ENCODE peak calls at places on chromosome 19, in nine cellular contexts. C, A, T, Z, X, P, W, H and M are unnamed samples.

GRCh38 chr19:39474139-39474620 is 6.5 kb upstream of the TIMM50 start:
- DNase-seq in P (peak), Z (no peak), X (peak), C (peak), T (peak), H (peak), W (peak), A (peak), M (peak)

GRCh38 chr19:4119763-4120162 is 4.2 kb downstream of the MAP2K2 start:
- DNase-seq in W (no peak), A (no peak), X (no peak), T (no peak), C (peak), P (no peak), Z (no peak), H (no peak), M (no peak)

GRCh38 chr19:48368942-48369341 is 4.8 kb downstream of the SYNGR4 start:
- DNase-seq in H (no peak), Z (no peak), W (no peak), A (no peak), P (no peak), X (no peak), T (peak), C (no peak), M (no peak)

GRCh38 chr19:34904846-34905527 is 21.7 kb upstream of the ZNF30 start:
- DNase-seq in X (no peak), C (no peak), W (no peak), Z (no peak), H (no peak), T (no peak), P (peak), A (no peak), M (no peak)

GRCh38 chr19:36030264-36031148 is 2.2 kb downstream of the CLIP3 start:
- DNase-seq in W (peak), Z (no peak), T (no peak), C (no peak), H (peak), X (peak), P (peak), A (no peak), M (no peak)

GRCh38 chr19:39238209-39238608 is 6.6 kb downstream of the IFNL3 start:
- DNase-seq in C (no peak), W (no peak), P (no peak), T (no peak), X (no peak), Z (no peak), A (no peak), H (no peak), M (no peak)

GRCh38 chr19:6654347-6655310 is 15.3 kb downstream of the TNFSF14 start:
- DNase-seq in W (no peak), C (no peak), H (no peak), P (no peak), T (no peak), X (no peak), A (peak), Z (no peak), M (no peak)

GRCh38 chr19:57559404-57560025 is at the start of gene ZNF550:
- DNase-seq in X (peak), C (peak), Z (peak), T (peak), P (peak), H (peak), A (peak), W (peak), M (peak)

GRCh38 chr19:12800344-12800732 is 1.3 kb downstream of the PRDX2 start:
- DNase-seq in Z (no peak), T (no peak), A (no peak), C (no peak), P (no peak), H (no peak), X (no peak), W (no peak), M (no peak)
- H3K4me3 ChIP-seq in Z (no peak), T (peak), A (peak), C (peak), P (peak), H (peak), X (peak), W (peak), M (no peak)

GRCh38 chr19:33849551-33850147 is 53.0 kb downstream of the KCTD15 start:
- DNase-seq in Z (no peak), X (no peak), W (no peak), P (no peak), T (no peak), A (no peak), H (no peak), C (no peak), M (no peak)
- H3K4me3 ChIP-seq in Z (no peak), X (no peak), W (no peak), P (no peak), T (no peak), A (no peak), H (no peak), C (no peak), M (no peak)

DNA sequence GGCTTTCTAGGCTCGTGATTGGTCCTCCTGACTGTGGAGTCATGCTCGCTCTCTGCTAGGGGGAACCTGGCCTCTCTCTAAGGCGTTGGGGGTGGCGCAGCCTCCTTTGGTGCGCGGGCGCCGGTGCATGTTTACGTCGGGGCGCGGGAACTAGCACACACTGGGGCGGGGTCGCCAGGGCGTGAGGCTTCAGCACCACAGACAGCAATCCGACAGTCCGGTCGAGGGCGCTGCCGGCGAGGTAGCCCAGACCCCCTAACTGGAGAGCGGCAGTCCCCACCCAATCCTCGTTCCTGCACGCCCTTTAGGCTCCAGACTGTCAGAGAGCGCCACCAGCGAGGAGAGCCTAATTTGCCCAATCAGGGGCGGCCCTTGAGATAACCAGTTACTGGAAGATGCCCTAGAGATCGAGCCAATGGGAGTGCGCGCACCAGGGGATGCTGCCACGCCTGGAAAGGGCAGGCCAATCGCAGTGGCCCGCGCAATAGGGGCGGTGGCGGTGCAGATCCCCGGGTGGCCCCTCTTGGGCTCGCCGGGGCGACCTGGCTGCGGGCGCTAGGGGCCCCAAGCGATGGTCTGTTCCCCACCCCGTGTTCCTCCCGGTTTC is 1.0 kb upstream of the ELAVL3 start:
- DNase-seq in X (peak), P (peak), W (peak), Z (peak), A (peak), T (peak), C (peak), H (peak), M (peak)
- H3K4me3 ChIP-seq in X (peak), P (peak), W (peak), Z (peak), A (peak), T (peak), C (peak), H (peak), M (no peak)

GRCh38 chr19:15199219-15199651 is 1.6 kb downstream of the NOTCH3 start:
- DNase-seq in T (no peak), A (no peak), P (no peak), C (no peak), W (no peak), X (no peak), Z (no peak), H (no peak), M (no peak)
- H3K4me3 ChIP-seq in T (no peak), A (no peak), P (peak), C (no peak), W (peak), X (peak), Z (no peak), H (no peak), M (no peak)

DNA sequence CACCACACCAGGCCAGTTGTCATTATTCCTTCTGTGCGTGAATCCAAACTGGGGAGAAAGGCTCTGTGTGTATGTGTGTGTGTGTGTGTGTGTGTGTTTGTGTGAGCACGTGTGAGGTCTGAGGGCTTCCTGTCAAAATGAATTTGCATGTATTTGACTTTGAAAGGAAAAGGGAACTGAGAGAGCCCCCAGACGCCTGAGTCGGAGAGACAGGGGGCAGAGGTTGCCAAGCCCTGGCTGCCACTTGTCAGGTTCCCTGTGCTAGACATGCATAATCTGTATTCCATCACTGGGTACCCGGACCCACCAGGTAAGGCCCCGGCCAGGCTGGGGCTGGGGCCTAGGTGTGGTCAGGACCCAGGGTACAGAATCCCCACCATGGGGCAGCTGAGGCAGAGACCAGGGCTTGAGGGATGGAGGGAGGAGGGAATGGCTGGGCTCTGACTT is at the start of gene CLEC17A:
- DNase-seq in H (no peak), C (no peak), W (no peak), X (no peak), P (no peak), Z (no peak), A (no peak), T (no peak), M (no peak)
- H3K4me3 ChIP-seq in H (no peak), C (no peak), W (no peak), X (no peak), P (no peak), Z (no peak), A (no peak), T (no peak), M (no peak)

DNA sequence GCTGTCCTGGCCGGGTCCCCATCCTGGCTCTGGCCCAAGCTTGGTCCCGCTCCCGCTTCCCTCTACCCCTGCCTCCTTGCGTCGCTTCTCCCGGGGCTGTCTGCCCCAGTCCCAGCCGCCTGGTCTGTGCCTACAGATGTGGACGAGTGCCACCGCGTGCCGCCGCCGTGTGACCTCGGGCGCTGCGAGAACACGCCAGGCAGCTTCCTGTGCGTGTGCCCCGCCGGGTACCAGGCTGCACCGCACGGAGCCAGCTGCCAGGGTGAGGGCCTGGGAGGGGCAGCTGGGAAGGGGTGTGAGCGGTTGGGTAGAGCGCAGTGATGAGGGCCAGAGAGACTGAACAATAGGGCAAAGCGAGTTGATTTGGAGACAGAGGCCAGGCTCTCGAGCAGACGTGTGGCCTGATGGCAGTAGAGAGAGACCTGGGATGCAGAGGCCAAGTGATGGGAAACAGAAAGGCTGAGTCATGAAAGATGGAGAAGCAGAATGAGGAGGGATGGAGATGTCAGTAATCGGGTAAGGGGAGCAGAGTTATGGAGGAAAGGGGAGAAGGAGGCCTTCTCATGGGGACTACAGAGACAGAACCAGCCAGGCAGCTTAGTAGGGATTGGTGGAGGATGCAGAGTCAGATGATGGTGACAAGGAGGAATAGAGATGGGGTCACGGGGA is 9.4 kb downstream of the LTBP4 start:
- DNase-seq in T (peak), W (no peak), X (no peak), Z (no peak), P (peak), A (peak), C (no peak), H (no peak), M (peak)
- H3K4me3 ChIP-seq in T (peak), W (no peak), X (peak), Z (peak), P (peak), A (peak), C (no peak), H (peak), M (no peak)

GRCh38 chr19:18419195-18419698 is at the start of gene SSBP4:
- DNase-seq in A (peak), C (peak), H (peak), P (peak), W (peak), T (peak), Z (no peak), X (peak), M (peak)
- H3K4me3 ChIP-seq in A (peak), C (peak), H (peak), P (peak), W (peak), T (peak), Z (peak), X (peak), M (peak)

GRCh38 chr19:1441677-1442438 is 3.7 kb downstream of the RPS15 start:
- DNase-seq in X (no peak), H (no peak), T (no peak), A (no peak), P (no peak), Z (no peak), W (no peak), C (no peak), M (no peak)

GRCh38 chr19:1438035-1438932 is at the start of gene RPS15:
- DNase-seq in Z (peak), C (peak), W (peak), X (peak), A (peak), T (peak), P (peak), H (peak), M (peak)

GRCh38 chr19:1441022-1441426 is 2.8 kb downstream of the RPS15 start:
- DNase-seq in T (no peak), C (no peak), H (no peak), P (no peak), Z (no peak), W (no peak), X (no peak), A (no peak), M (no peak)

GRCh38 chr19:1438933-1439358 is 750 bp downstream of the RPS15 start:
- DNase-seq in P (no peak), A (no peak), W (no peak), H (no peak), T (no peak), C (no peak), X (no peak), Z (no peak), M (no peak)

DNA sequence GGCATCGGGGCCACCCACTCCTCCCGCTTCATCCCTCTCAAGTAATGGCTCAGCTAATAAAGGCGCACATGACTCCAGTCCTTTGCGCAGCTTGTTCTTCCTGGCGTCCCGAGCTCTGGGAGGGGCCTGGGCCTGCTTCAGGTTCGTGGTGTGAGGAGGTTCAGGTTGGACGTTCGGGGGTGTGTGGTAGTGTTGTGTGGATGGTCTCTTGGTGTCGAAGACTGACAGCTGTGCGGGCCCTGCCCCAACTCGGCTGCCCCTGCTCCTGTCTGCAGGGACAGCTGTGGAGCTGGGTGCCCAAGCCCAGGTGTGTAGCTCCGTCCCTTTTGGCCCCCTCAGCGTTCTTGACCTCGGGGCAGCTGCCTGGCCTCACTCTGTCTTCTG is 2.2 kb downstream of the RPS15 start:
- DNase-seq in H (no peak), P (no peak), T (no peak), C (no peak), X (no peak), Z (no peak), A (no peak), W (no peak), M (no peak)
- H3K4me3 ChIP-seq in H (no peak), P (peak), T (no peak), C (peak), X (no peak), Z (peak), A (no peak), W (no peak), M (no peak)

GRCh38 chr19:46728208-46728607 is 11.3 kb upstream of the PRKD2 start:
- DNase-seq in H (no peak), W (no peak), Z (no peak), P (no peak), T (no peak), X (no peak), C (no peak), A (no peak), M (no peak)
- H3K4me3 ChIP-seq in H (no peak), W (no peak), Z (no peak), P (no peak), T (no peak), X (no peak), C (no peak), A (no peak), M (no peak)

DNA sequence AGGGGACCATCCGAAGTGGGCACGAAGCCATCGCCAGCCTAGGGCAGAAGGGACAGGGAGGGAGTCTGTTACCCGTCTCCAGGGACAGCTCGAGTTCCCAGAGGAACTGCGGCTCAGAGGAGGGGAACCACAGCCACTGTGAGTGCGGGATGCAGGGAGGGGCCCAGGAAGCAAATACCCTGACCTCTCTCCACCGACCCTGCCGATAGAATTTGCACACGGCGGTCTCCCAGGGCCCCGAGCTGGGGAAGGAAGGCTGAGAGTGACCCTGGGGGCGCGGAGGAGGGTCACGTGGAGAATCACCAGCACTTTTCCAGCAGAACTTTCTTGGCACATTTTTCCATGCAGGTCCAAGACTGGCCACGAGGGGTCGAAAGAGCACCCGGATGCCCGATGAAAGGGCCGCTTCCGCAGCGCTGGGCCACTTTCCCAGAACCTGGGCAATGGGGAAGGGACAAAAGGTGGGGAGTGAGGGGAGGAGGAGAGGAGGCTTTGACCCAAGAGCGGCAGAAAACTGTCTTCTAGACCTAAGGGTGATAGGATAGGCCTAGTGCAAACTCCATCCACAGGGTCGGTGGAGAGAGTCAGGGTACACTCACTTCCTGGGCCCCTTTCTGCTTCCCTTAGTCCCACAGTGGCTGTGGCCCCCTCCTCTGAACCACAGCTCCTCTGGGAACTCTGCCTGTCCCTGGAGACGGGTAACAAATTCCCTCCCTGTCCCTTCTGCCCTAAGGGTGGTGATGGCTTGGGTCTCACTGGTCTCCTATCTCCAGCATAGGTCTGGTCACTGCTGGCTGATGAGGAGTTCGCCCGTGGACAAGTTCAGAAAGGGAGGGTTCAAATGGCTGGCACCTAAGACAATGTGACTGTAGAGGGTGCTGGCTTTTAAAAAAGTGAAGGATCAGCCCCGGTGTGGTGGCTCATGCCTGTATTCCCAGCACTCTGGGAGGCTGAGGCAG is 5.3 kb upstream of the GPR4 start:
- DNase-seq in T (peak), W (peak), A (peak), H (peak), C (peak), X (peak), P (peak), Z (no peak), M (peak)
- H3K4me3 ChIP-seq in T (no peak), W (peak), A (peak), H (peak), C (no peak), X (peak), P (peak), Z (peak), M (no peak)